ENCODE peak calls at places on chromosomes 3 and 15, in nine cellular contexts. J is anterior cingulate cortex; L is kidney glomerular epithelial cell; T is GDM1; G is posterior cingulate gyrus; R is SJCRH30; Z is Calu3; N is GM10248; K is naive thymus-derived CD8-positive, alpha-beta T cell. W is an unnamed sample.

GRCh38 chr15:74790080-74790916 is 8.4 kb downstream of the CSK start:
- DNase-seq in T (peak; percentile 66), R (peak; percentile 96), L (peak; percentile 22), Z (peak; percentile 69), G (peak; percentile 79), K (no peak), J (peak; percentile 63), N (no peak), W (no peak)

GRCh38 chr3:94961423-94962100 is 898.7 kb downstream of the NSUN3 start:
- DNase-seq in T (no peak), G (no peak), Z (no peak), R (no peak), N (no peak), L (no peak), K (no peak), J (no peak), W (no peak)

GRCh38 chr3:70982700-70983140 is 600.8 kb downstream of the FOXP1 start:
- DNase-seq in K (no peak), L (peak; percentile 76), G (no peak), T (no peak), N (no peak), R (no peak), Z (peak; percentile 69), J (no peak), W (no peak)

GRCh38 chr15:51649659-51650521 is 27.3 kb upstream of the DMXL2 start:
- DNase-seq in Z (peak; percentile 59), J (peak; percentile 30), L (peak; percentile 73), K (peak; percentile 54), R (peak; percentile 33), N (peak; percentile 64), G (no peak), T (peak; percentile 45), W (peak; percentile 64)

GRCh38 chr3:25348996-25349576 is 79.0 kb upstream of the RARB start:
- DNase-seq in J (no peak), L (no peak), K (no peak), R (no peak), G (no peak), Z (no peak), T (no peak), N (no peak), W (no peak)

GRCh38 chr15:57604502-57604901 is 12.8 kb downstream of the MYZAP start:
- DNase-seq in L (no peak), R (peak; percentile 82), J (no peak), Z (no peak), T (no peak), N (no peak), G (peak; percentile 11), K (no peak), W (no peak)

GRCh38 chr3:132006605-132007204 is 28.1 kb downstream of the CPNE4 start:
- DNase-seq in K (no peak), Z (peak; percentile 78), R (peak; percentile 6), N (peak; percentile 17), J (no peak), L (peak; percentile 44), G (no peak), T (no peak), W (no peak)

GRCh38 chr15:51796777-51797474 is 32.5 kb upstream of the TMOD3 start:
- DNase-seq in Z (no peak), G (no peak), L (peak; percentile 10), R (no peak), J (no peak), T (no peak), K (no peak), N (no peak), W (no peak)

GRCh38 chr3:74532446-74532845 is 82.0 kb downstream of the CNTN3 start:
- DNase-seq in K (no peak), T (no peak), Z (no peak), J (no peak), G (no peak), L (no peak), N (no peak), R (no peak), W (no peak)

GRCh38 chr3:45955706-45956105 is 12.4 kb downstream of the CXCR6 start:
- DNase-seq in N (no peak), R (no peak), T (no peak), Z (no peak), L (no peak), J (no peak), K (no peak), G (no peak), W (no peak)

GRCh38 chr3:99167016-99167415 is 265.5 kb upstream of the DCBLD2 start:
- DNase-seq in G (no peak), Z (no peak), K (no peak), N (no peak), R (no peak), T (no peak), L (no peak), J (no peak), W (no peak)

GRCh38 chr3:195196266-195196665 is 74.7 kb downstream of the XXYLT1 start:
- DNase-seq in Z (no peak), K (no peak), J (no peak), R (no peak), T (no peak), G (no peak), L (peak; percentile 44), N (no peak), W (no peak)

GRCh38 chr3:6062226-6063187 is 798.4 kb upstream of the GRM7 start:
- DNase-seq in L (no peak), Z (no peak), K (no peak), T (no peak), R (no peak), N (no peak), G (no peak), J (no peak), W (no peak)

GRCh38 chr3:64022451-64023186 is 675 bp downstream of the PSMD6 start:
- DNase-seq in K (peak; percentile 12), G (no peak), T (no peak), J (no peak), N (no peak), Z (peak; percentile 8), L (no peak), R (no peak), W (no peak)

GRCh38 chr3:134757549-134758069 is 37.5 kb upstream of the EPHB1 start:
- DNase-seq in R (no peak), G (no peak), K (no peak), T (no peak), J (no peak), Z (no peak), N (no peak), L (no peak), W (no peak)

GRCh38 chr15:35559683-35560082 is 13.7 kb upstream of the DPH6 start:
- DNase-seq in K (no peak), G (no peak), R (no peak), N (no peak), J (no peak), Z (no peak), L (no peak), T (no peak), W (no peak)

GRCh38 chr3:132726341-132726823 is 4.2 kb upstream of the NPHP3 start:
- DNase-seq in J (no peak), N (peak; percentile 24), T (no peak), K (peak; percentile 3), Z (no peak), R (no peak), L (peak; percentile 53), G (no peak), W (peak; percentile 54)

GRCh38 chr3:47244531-47245100 is 38.0 kb downstream of the KIF9 start:
- DNase-seq in N (no peak), K (no peak), J (no peak), R (no peak), G (no peak), Z (no peak), T (no peak), L (no peak), W (no peak)

GRCh38 chr3:150928234-150928633 is 23.0 kb upstream of the MINDY4B start:
- DNase-seq in R (no peak), T (no peak), K (no peak), Z (no peak), L (no peak), N (no peak), G (no peak), J (no peak), W (no peak)

GRCh38 chr3:172449468-172450149 is 1.4 kb upstream of the GHSR start:
- DNase-seq in R (no peak), L (peak; percentile 30), K (no peak), T (no peak), N (peak; percentile 13), Z (peak; percentile 46), J (no peak), G (peak; percentile 10), W (peak; percentile 10)

GRCh38 chr3:71064976-71065763 is 518.4 kb downstream of the FOXP1 start:
- DNase-seq in K (peak; percentile 66), J (peak; percentile 43), N (peak; percentile 27), Z (peak; percentile 55), T (peak; percentile 9), R (peak; percentile 45), L (peak; percentile 25), G (peak; percentile 22), W (peak; percentile 64)

GRCh38 chr3:160402249-160403027 is 3.0 kb downstream of the SMC4 start:
- DNase-seq in K (no peak), G (no peak), Z (no peak), R (no peak), J (no peak), N (no peak), L (no peak), T (no peak), W (no peak)

GRCh38 chr3:159583662-159584061 is 405.0 kb upstream of the IL12A start:
- DNase-seq in J (no peak), K (no peak), G (no peak), Z (no peak), N (no peak), T (no peak), L (peak; percentile 49), R (no peak), W (no peak)

GRCh38 chr15:74277245-74277644 is 41.1 kb downstream of the CCDC33 start:
- DNase-seq in R (no peak), J (no peak), K (no peak), L (no peak), T (no peak), Z (no peak), N (no peak), G (no peak), W (no peak)